ENCODE peak calls at places on chromosomes 2 and 18, in ten cellular contexts. Z, X, H, J, K, R, O, C, A and T are unnamed samples.

GRCh38 chr2:233288663-233289062 is 19.0 kb upstream of the SAG start:
- DNase-seq in C (no peak), K (no peak), J (no peak), Z (peak), R (no peak), O (no peak), X (no peak), H (no peak), A (no peak), T (no peak)

GRCh38 chr2:199985625-199986207 is 30.3 kb downstream of the MAIP1 start:
- DNase-seq in Z (peak), A (peak), R (peak), O (peak), K (peak), C (peak), X (peak), J (peak), H (peak), T (no peak)

GRCh38 chr2:23925702-23926288 is 1.1 kb downstream of the ATAD2B start:
- DNase-seq in O (peak), A (peak), H (peak), R (peak), K (no peak), J (peak), C (peak), X (peak), Z (peak), T (peak)

GRCh38 chr18:210075-210474 is 51.7 kb downstream of the USP14 start:
- DNase-seq in Z (no peak), C (no peak), A (no peak), X (no peak), H (no peak), J (no peak), R (no peak), K (no peak), O (no peak), T (no peak)

GRCh38 chr18:39647627-39648502 is 2082.3 kb upstream of the CELF4 start:
- DNase-seq in C (no peak), R (no peak), Z (peak), H (no peak), A (no peak), J (no peak), X (peak), O (no peak), K (no peak), T (no peak)

GRCh38 chr2:47272031-47272864 is 117.1 kb upstream of the STPG4 start:
- DNase-seq in Z (peak), O (peak), C (peak), J (peak), K (peak), H (peak), A (peak), R (peak), X (peak), T (peak)

GRCh38 chr2:107313316-107313715 is 427.3 kb upstream of the ST6GAL2 start:
- DNase-seq in O (no peak), C (no peak), A (no peak), Z (no peak), K (no peak), R (no peak), H (no peak), X (no peak), J (no peak), T (no peak)

GRCh38 chr2:205675861-205676516 is 6.3 kb upstream of the NRP2 start:
- DNase-seq in R (no peak), Z (peak), A (no peak), O (no peak), C (peak), K (peak), X (peak), J (no peak), H (peak), T (no peak)

GRCh38 chr2:130341562-130342019 is 1.1 kb upstream of the IMP4 start:
- DNase-seq in C (no peak), X (peak), K (no peak), R (no peak), A (no peak), O (peak), H (no peak), J (no peak), Z (no peak), T (no peak)

GRCh38 chr2:65549262-65550036 is 117.0 kb upstream of the SPRED2 start:
- DNase-seq in A (no peak), J (no peak), Z (no peak), R (no peak), H (no peak), K (peak), O (peak), C (no peak), X (no peak), T (no peak)

GRCh38 chr18:46062781-46063180 is 9.3 kb downstream of the PSTPIP2 start:
- DNase-seq in Z (no peak), K (no peak), O (no peak), H (no peak), R (no peak), X (no peak), J (no peak), A (no peak), C (no peak), T (no peak)

GRCh38 chr2:239590995-239591915 is 190.4 kb upstream of the HDAC4 start:
- DNase-seq in O (no peak), R (no peak), H (no peak), K (no peak), X (no peak), J (no peak), C (no peak), Z (no peak), A (no peak), T (no peak)